ENCODE peak calls at places on chromosomes 16 and 17, in eight cellular contexts. L, H, N, R, M, I, K and C are unnamed samples.

GRCh38 chr17:37220609-37220953 is 155.2 kb upstream of the C17orf78 start:
- DNase-seq in L (no peak), H (no peak), N (no peak), R (no peak), M (peak), I (peak), K (peak), C (no peak)

GRCh38 chr17:48835971-48836370 is 5.1 kb downstream of the CALCOCO2 start:
- DNase-seq in L (no peak), H (no peak), N (peak), R (peak), M (no peak), I (no peak), K (no peak), C (no peak)

GRCh38 chr17:80832266-80832676 is 159.4 kb upstream of the CHMP6 start:
- DNase-seq in L (no peak), H (no peak), N (no peak), R (no peak), M (peak), I (peak), K (no peak), C (no peak)

GRCh38 chr17:76914937-76915336 is 46.7 kb downstream of the MGAT5B start:
- DNase-seq in L (no peak), H (no peak), N (no peak), R (no peak), M (no peak), I (no peak), K (no peak), C (no peak)

GRCh38 chr16:50463581-50464324 is 84.4 kb upstream of the NKD1 start:
- DNase-seq in L (no peak), H (no peak), N (no peak), R (peak), M (no peak), I (no peak), K (no peak), C (no peak)

GRCh38 chr16:68512183-68512582 is 26.9 kb upstream of the ZFP90 start:
- DNase-seq in L (no peak), H (no peak), N (no peak), R (no peak), M (no peak), I (no peak), K (no peak), C (no peak)

GRCh38 chr17:27459433-27459832 is 3.2 kb downstream of the KSR1 start:
- DNase-seq in L (no peak), H (no peak), N (no peak), R (no peak), M (no peak), I (no peak), K (no peak), C (no peak)

GRCh38 chr17:8226536-8227237 is 16.3 kb upstream of the AURKB start:
- DNase-seq in L (peak), H (no peak), N (peak), R (peak), M (peak), I (peak), K (peak), C (no peak)

GRCh38 chr17:34633351-34633750 is 54.0 kb downstream of the TMEM132E start:
- DNase-seq in L (no peak), H (no peak), N (no peak), R (no peak), M (no peak), I (no peak), K (no peak), C (no peak)

GRCh38 chr16:4677390-4677789 is 16.0 kb upstream of the NUDT16L1 start:
- DNase-seq in L (no peak), H (no peak), N (no peak), R (no peak), M (no peak), I (no peak), K (no peak), C (no peak)

GRCh38 chr17:81492202-81492601 is 20.4 kb downstream of the ACTG1 start:
- DNase-seq in L (no peak), H (no peak), N (no peak), R (no peak), M (no peak), I (no peak), K (no peak), C (no peak)

GRCh38 chr17:77834170-77835115 is 124.1 kb upstream of the TNRC6C start:
- DNase-seq in L (peak), H (no peak), N (no peak), R (peak), M (peak), I (peak), K (peak), C (peak)

GRCh38 chr16:2795714-2796143 is 2.5 kb upstream of the PRSS41 start:
- DNase-seq in L (no peak), H (no peak), N (no peak), R (no peak), M (peak), I (no peak), K (no peak), C (no peak)

GRCh38 chr16:76729525-76729924 is 452.3 kb downstream of the CNTNAP4 start:
- DNase-seq in L (no peak), H (no peak), N (no peak), R (no peak), M (no peak), I (no peak), K (no peak), C (no peak)

GRCh38 chr16:27430923-27431484 is 29.0 kb downstream of the IL21R start:
- DNase-seq in L (no peak), H (no peak), N (no peak), R (peak), M (no peak), I (peak), K (no peak), C (no peak)

GRCh38 chr17:31857920-31858646 is 961 bp downstream of the COPRS start:
- DNase-seq in L (no peak), H (no peak), N (no peak), R (no peak), M (no peak), I (no peak), K (no peak), C (no peak)

GRCh38 chr16:441447-441846 is 16.0 kb downstream of the RAB11FIP3 start:
- DNase-seq in L (no peak), H (no peak), N (no peak), R (no peak), M (no peak), I (no peak), K (no peak), C (no peak)
- TF ChIP-seq POLR2A in L (no peak), H (no peak), N (no peak), R (no peak), M (no peak), I (no peak), K (no peak), C (no peak)

GRCh38 chr16:54050281-54051210 is 236.0 kb downstream of the IRX3 start:
- DNase-seq in L (no peak), H (no peak), N (no peak), R (no peak), M (no peak), I (no peak), K (no peak), C (no peak)
- TF ChIP-seq POLR2AphosphoS5 in L (no peak), H (no peak), N (no peak), R (no peak), M (no peak), I (no peak), K (no peak), C (no peak)

DNA sequence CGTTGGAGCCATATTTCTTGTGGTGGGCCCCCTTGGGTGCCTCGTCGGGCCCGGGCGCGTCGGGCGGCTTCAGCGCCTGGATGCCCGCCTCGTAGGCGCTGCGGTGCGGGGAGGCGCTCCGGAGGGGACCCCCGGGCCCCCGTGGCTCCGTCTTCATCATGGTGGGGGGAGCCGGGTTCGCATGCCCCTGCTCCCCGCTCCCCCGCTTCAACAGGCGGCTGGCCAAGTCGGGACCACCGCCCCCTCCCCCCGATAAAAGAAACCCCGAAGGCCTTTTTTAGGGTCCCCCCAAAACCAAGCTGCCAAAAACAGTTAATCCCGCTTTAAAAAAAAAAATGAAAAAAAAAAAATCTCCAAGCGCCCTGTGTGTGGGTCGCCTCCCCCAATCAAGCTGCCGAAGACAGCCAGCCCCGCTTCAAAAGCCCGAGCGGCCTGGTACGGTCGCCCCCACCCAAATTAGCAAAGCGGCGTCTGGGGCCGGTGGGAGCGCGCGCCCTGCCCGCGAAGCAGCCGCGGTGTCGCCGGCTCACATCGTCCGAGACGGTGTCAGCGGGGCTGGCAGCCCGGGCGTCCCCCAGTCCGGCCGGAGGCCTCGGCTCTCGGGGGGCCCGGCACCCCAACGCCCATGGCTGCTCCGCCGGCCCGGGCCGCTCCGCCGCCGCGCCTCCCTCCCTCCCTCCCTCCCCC is at the start of gene PPP1R9B:
- DNase-seq in L (no peak), H (no peak), N (no peak), R (no peak), M (no peak), I (no peak), K (no peak), C (no peak)
- TF ChIP-seq POLR2A in L (no peak), H (no peak), N (no peak), R (no peak), M (no peak), I (no peak), K (no peak), C (no peak)

DNA sequence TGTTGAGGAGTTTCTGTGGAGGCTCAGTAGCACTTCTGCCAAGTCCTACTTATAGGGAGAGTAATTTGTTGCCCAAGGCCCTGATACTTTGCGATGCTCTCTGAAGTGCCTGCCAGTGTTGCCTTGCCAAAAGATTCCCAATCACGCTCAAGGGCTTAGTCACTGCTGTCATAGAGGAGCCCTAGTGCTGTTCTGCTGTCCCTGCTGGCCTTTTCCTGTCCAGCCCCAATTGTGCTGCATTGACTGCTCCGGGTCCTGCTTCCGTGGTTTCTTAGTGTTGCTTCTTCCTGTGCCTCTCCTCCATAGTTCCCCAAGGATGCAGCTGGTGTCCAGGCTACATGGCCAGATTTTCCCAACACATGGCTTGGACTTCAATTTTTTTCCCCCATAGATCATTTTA is 13.9 kb downstream of the NUP93 start:
- DNase-seq in L (no peak), H (no peak), N (no peak), R (no peak), M (no peak), I (peak), K (no peak), C (no peak)
- TF ChIP-seq POLR2AphosphoS5 in L (no peak), H (no peak), N (no peak), R (no peak), M (no peak), I (no peak), K (no peak), C (no peak)

GRCh38 chr17:29929544-29930398 is at the start of gene SSH2:
- DNase-seq in L (peak), H (no peak), N (peak), R (peak), M (peak), I (peak), K (peak), C (peak)
- TF ChIP-seq POLR2A in L (no peak), H (no peak), N (peak), R (no peak), M (peak), I (peak), K (peak), C (peak)

GRCh38 chr16:87387942-87388817 is 4.0 kb upstream of the MAP1LC3B start:
- DNase-seq in L (peak), H (peak), N (peak), R (peak), M (peak), I (peak), K (peak), C (peak)
- TF ChIP-seq POLR2AphosphoS5 in L (peak), H (peak), N (peak), R (peak), M (peak), I (peak), K (peak), C (peak)

GRCh38 chr16:53465606-53466290 is 31.5 kb downstream of the RBL2 start:
- DNase-seq in L (no peak), H (no peak), N (no peak), R (no peak), M (no peak), I (peak), K (peak), C (no peak)
- TF ChIP-seq POLR2A in L (no peak), H (no peak), N (no peak), R (no peak), M (no peak), I (no peak), K (no peak), C (no peak)